ENCODE peak calls at places on chromosomes 6 and 20, in four cellular contexts. G is K562, Y is SK-N-SH, N is HepG2. U is an unnamed sample.
A peak's percentile ranks its signal among the peaks of the same experiment; 100 is the strongest.

GRCh38 chr6:78538002-78538401 is 329.3 kb upstream of the IRAK1BP1 start:
- DNase-seq in G (no peak), Y (no peak), N (no peak), U (no peak)

GRCh38 chr20:35326021-35326731 is 34.0 kb upstream of the FAM83C start:
- DNase-seq in G (no peak), Y (no peak), N (no peak), U (no peak)

GRCh38 chr20:29301624-29302259 is 1955.7 kb upstream of the DEFB115 start:
- DNase-seq in G (no peak), Y (no peak), N (no peak), U (no peak)

GRCh38 chr6:139010674-139011073 is 17.9 kb upstream of the ABRACL start:
- DNase-seq in G (no peak), Y (no peak), N (no peak), U (no peak)

GRCh38 chr20:34604980-34605788 is 46.7 kb downstream of the MAP1LC3A start:
- DNase-seq in G (no peak), Y (peak; percentile 48), N (no peak), U (no peak)

GRCh38 chr20:53157443-53158408 is 185.6 kb downstream of the TSHZ2 start:
- DNase-seq in G (peak; percentile 55), Y (no peak), N (peak; percentile 72), U (peak; percentile 62)

GRCh38 chr6:51292659-51293058 is 474.0 kb downstream of the TFAP2B start:
- DNase-seq in G (no peak), Y (no peak), N (no peak), U (no peak)

GRCh38 chr20:6140947-6141346 is 18.1 kb upstream of the FERMT1 start:
- DNase-seq in G (no peak), Y (peak; percentile 22), N (peak; percentile 28), U (no peak)

GRCh38 chr20:49420811-49421295 is 61.6 kb downstream of the KCNB1 start:
- DNase-seq in G (no peak), Y (no peak), N (no peak), U (no peak)

GRCh38 chr6:134437376-134437775 is 119.5 kb upstream of the SGK1 start:
- DNase-seq in G (peak; percentile 46), Y (no peak), N (no peak), U (no peak)

GRCh38 chr6:110853754-110854477 is 20.7 kb upstream of the AMD1 start:
- DNase-seq in G (no peak), Y (no peak), N (no peak), U (no peak)

GRCh38 chr6:168670386-168670985 is 229.5 kb downstream of the SMOC2 start:
- DNase-seq in G (no peak), Y (no peak), N (no peak), U (peak; percentile 58)

GRCh38 chr20:10555865-10556308 is 117.9 kb downstream of the JAG1 start:
- DNase-seq in G (no peak), Y (no peak), N (peak; percentile 91), U (no peak)

GRCh38 chr6:146912730-146913680 is 291.2 kb upstream of the STXBP5 start:
- DNase-seq in G (no peak), Y (no peak), N (no peak), U (no peak)

GRCh38 chr20:21074605-21075336 is 31.4 kb downstream of the LINC00237 start:
- DNase-seq in G (no peak), Y (no peak), N (no peak), U (no peak)

GRCh38 chr20:8223096-8223870 is 91.2 kb downstream of the PLCB1 start:
- DNase-seq in G (no peak), Y (no peak), N (peak; percentile 50), U (no peak)

GRCh38 chr6:6003334-6004146 is 3.2 kb downstream of the NRN1 start:
- DNase-seq in G (no peak), Y (peak; percentile 72), N (no peak), U (no peak)

GRCh38 chr6:167547751-167548150 is 222.9 kb downstream of the TTLL2 start:
- DNase-seq in G (no peak), Y (no peak), N (no peak), U (no peak)

GRCh38 chr20:54514020-54514607 is 38.7 kb downstream of the DOK5 start:
- DNase-seq in G (no peak), Y (no peak), N (peak; percentile 34), U (no peak)

GRCh38 chr6:150250826-150251225 is 108.0 kb downstream of the PPP1R14C start:
- DNase-seq in G (peak; percentile 55), Y (no peak), N (no peak), U (no peak)

GRCh38 chr6:43150051-43150751 is 20.9 kb upstream of the SRF start:
- DNase-seq in G (no peak), Y (no peak), N (peak; percentile 87), U (no peak)

GRCh38 chr20:8388146-8388545 is 256.1 kb downstream of the PLCB1 start:
- DNase-seq in G (no peak), Y (no peak), N (no peak), U (no peak)

DNA sequence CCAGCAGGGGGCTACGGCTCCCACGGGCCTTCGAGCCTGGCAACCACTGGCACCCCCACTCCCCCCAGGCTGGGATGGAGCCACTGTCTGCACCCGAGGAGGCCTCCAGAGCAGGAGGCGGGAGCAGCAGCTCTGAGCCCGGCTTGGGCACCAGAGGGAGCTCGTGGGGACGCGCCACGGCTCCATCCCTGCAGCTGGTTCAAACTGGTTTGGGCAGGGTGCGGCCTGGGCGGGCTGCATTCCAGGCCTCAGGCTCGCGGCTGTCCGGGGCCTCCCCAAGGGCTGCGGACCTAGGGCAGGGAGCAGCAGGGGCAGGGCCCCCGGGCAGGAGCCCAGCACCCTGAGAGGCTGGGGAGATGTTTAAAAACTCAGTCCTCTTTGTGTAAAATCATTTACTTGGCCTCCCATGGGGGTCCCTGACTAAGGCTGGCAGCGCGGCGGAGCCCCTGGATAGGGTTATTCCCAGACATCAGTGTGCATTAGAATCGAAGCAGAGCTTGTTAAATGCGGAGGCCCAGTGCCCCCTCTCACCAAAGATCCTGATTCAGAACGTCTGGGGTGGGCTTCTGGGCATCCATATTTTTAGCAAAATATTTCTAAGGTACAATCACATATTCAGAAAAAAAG is 4.1 kb upstream of the BCAS4 start:
- DNase-seq in G (peak; percentile 93), Y (peak; percentile 94), N (peak; percentile 88), U (peak; percentile 91)
- TF ChIP-seq POLR2AphosphoS5 in G (peak; percentile 75), Y (peak; percentile 81), N (peak; percentile 63), U (peak; percentile 64)

GRCh38 chr6:57313009-57313408 is 4.4 kb upstream of the PRIM2 start:
- DNase-seq in G (no peak), Y (no peak), N (no peak), U (no peak)

GRCh38 chr6:57315851-57316250 is 1.6 kb upstream of the PRIM2 start:
- DNase-seq in G (no peak), Y (no peak), N (no peak), U (no peak)

GRCh38 chr6:57316581-57317059 is 810 bp upstream of the PRIM2 start:
- DNase-seq in G (peak; percentile 76), Y (peak; percentile 69), N (peak; percentile 90), U (peak; percentile 85)

GRCh38 chr6:57313711-57314471 is 3.5 kb upstream of the PRIM2 start:
- DNase-seq in G (no peak), Y (no peak), N (no peak), U (no peak)

GRCh38 chr6:57317060-57317943 is at the start of gene PRIM2:
- DNase-seq in G (peak; percentile 94), Y (peak; percentile 90), N (peak; percentile 89), U (peak; percentile 87)
- H3K4me1 ChIP-seq in G (peaks cover 2% of the 10 kb centered on the region), Y (peaks cover 8% of the 10 kb centered on the region), N (peaks cover 46% of the 10 kb centered on the region), U (peaks cover 27% of the 10 kb centered on the region)

DNA sequence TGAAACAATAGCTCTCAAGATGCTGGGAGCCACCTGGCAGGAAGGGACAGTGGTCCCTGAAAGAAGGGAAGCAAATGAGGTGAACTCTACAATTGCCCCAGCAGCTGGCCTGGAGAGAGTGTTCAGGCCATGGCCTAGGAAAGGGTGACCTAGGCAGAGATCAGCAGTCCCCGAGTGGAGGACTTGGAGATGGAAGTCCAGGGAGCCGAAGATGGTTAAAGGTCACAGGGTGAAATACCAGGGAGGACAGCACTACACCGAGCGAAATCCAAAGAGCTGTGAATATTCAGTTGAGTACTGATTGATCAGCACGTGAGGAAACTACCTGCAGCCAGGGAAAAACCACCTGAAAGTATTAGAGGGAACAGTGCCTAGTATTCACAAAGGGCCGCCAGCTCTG is 133.1 kb downstream of the HIVEP2 start:
- DNase-seq in G (no peak), Y (no peak), N (no peak), U (no peak)
- TF ChIP-seq POLR2AphosphoS5 in G (no peak), Y (no peak), N (no peak), U (no peak)

GRCh38 chr20:59008715-59009336 is 1.8 kb upstream of the CTSZ start:
- DNase-seq in G (no peak), Y (no peak), N (no peak), U (no peak)
- H3K4me1 ChIP-seq in G (peaks cover 68% of the 10 kb centered on the region), Y (peaks cover 10% of the 10 kb centered on the region), N (peaks cover 93% of the 10 kb centered on the region), U (peaks cover 56% of the 10 kb centered on the region)

GRCh38 chr6:69775941-69776340 is 20.9 kb downstream of the LMBRD1 start:
- DNase-seq in G (no peak), Y (no peak), N (peak; percentile 5), U (no peak)
- TF ChIP-seq POLR2AphosphoS5 in G (no peak), Y (no peak), N (no peak), U (no peak)

GRCh38 chr20:43992885-43993284 is 78.2 kb downstream of the TOX2 start:
- DNase-seq in G (no peak), Y (no peak), N (no peak), U (peak; percentile 28)
- H3K4me1 ChIP-seq in G (no peaks in the 10 kb centered on the region), Y (peaks cover 18% of the 10 kb centered on the region), N (no peaks in the 10 kb centered on the region), U (no peaks in the 10 kb centered on the region)

GRCh38 chr6:47242483-47243386 is 67.0 kb downstream of the TNFRSF21 start:
- DNase-seq in G (peak; percentile 93), Y (peak; percentile 76), N (no peak), U (peak; percentile 81)
- TF ChIP-seq POLR2AphosphoS5 in G (no peak), Y (no peak), N (no peak), U (no peak)

DNA sequence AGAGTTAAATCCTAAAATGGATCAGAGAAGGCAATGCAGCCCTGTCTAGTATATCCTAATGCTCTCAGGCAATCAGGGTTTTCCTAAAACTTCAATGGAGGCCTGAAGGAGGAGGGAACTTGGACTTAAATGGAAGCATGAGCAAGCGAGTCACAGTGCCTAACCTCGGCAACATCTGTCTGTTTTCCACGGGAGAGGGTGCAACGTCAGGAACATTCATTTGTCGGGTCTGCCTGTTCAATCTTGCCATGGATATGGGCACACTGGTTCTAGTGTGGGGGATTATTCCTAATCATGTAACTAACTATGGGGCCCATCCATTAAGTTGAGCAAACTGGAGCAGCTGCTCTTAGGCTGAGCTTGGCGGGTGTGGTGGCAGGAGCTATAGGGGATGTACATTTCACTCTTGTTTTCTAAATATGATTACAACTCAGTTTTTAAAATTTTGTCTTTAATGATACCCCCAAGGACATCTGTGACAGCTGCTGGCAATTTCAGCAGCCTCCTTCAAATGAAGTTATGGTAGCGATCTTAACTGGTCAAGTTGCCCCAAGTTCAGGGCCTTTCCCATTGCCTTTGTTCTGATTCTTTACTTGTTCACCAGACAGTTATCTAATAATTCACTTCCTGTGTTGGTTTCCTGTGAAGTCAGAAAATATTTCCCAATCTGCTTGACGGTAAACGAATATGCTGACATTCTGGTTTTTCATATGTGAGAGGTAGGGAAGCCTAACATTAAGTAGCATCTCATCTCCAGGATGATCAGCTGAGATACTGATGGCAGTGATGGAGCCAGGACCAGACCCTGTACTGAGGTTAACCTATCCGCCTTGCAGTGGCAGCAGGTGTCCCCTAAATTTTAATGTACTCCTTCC is 21.6 kb downstream of the DSE start:
- DNase-seq in G (no peak), Y (no peak), N (no peak), U (no peak)
- H3K4me1 ChIP-seq in G (no peaks in the 10 kb centered on the region), Y (no peaks in the 10 kb centered on the region), N (no peaks in the 10 kb centered on the region), U (peaks cover 23% of the 10 kb centered on the region)